ENCODE peak calls at places on chromosomes 1 and 21, in six cellular contexts. P is PC-3; B is left ventricle myocardium inferior; X is uterus; T is effector memory CD4-positive, alpha-beta T cell; G is ovary. L is an unnamed sample.

GRCh38 chr1:205458777-205459566 is 3.1 kb upstream of the BLACAT1 start:
- DNase-seq in P (peak; percentile 75), B (no peak), X (no peak), T (no peak), G (no peak), L (no peak)

GRCh38 chr1:74964508-74964907 is 169.7 kb upstream of the LHX8 start:
- DNase-seq in P (peak; percentile 3), B (no peak), X (no peak), T (no peak), G (no peak), L (peak; percentile 25)

GRCh38 chr1:68370101-68370915 is 79.4 kb downstream of the RPE65 start:
- DNase-seq in P (no peak), B (no peak), X (no peak), T (no peak), G (no peak), L (no peak)

GRCh38 chr1:95035536-95035935 is 37.2 kb downstream of the ALG14 start:
- DNase-seq in P (peak; percentile 69), B (no peak), X (no peak), T (no peak), G (no peak), L (no peak)

GRCh38 chr1:162656266-162656665 is 24.0 kb downstream of the DDR2 start:
- DNase-seq in P (peak; percentile 21), B (no peak), X (no peak), T (no peak), G (no peak), L (no peak)

GRCh38 chr21:43864313-43864805 is 664 bp upstream of the AGPAT3 start:
- DNase-seq in P (peak; percentile 74), B (peak; percentile 53), X (no peak), T (no peak), G (peak; percentile 33), L (no peak)

GRCh38 chr1:100353073-100353801 is 931 bp downstream of the CDC14A start:
- DNase-seq in P (no peak), B (no peak), X (no peak), T (peak; percentile 14), G (peak; percentile 30), L (peak; percentile 68)

GRCh38 chr1:1758692-1759455 is 19.4 kb downstream of the NADK start:
- DNase-seq in P (peak; percentile 99), B (peak; percentile 58), X (no peak), T (no peak), G (no peak), L (no peak)

GRCh38 chr1:156858555-156858956 is 361 bp downstream of the INSRR start:
- DNase-seq in P (no peak), B (peak; percentile 44), X (no peak), T (no peak), G (no peak), L (no peak)

GRCh38 chr21:44697811-44698734 is 1.1 kb downstream of the KRTAP10-12 start:
- DNase-seq in P (no peak), B (no peak), X (no peak), T (no peak), G (no peak), L (peak; percentile 41)

GRCh38 chr1:61352845-61353435 is 270.6 kb downstream of the NFIA start:
- DNase-seq in P (no peak), B (no peak), X (no peak), T (no peak), G (no peak), L (no peak)

GRCh38 chr21:40846566-40847411 is at the start of gene DSCAM:
- DNase-seq in P (no peak), B (no peak), X (no peak), T (no peak), G (no peak), L (no peak)

GRCh38 chr21:32087452-32087851 is 191.4 kb downstream of the MIS18A start:
- DNase-seq in P (no peak), B (no peak), X (no peak), T (no peak), G (no peak), L (no peak)

GRCh38 chr1:63592536-63593302 is 492 bp upstream of the PGM1 start:
- DNase-seq in P (peak; percentile 74), B (no peak), X (no peak), T (no peak), G (no peak), L (no peak)

GRCh38 chr1:85936470-85936869 is 220.1 kb downstream of the COL24A1 start:
- DNase-seq in P (no peak), B (peak; percentile 31), X (no peak), T (no peak), G (no peak), L (peak; percentile 77)

GRCh38 chr1:32339363-32339978 is 3.4 kb upstream of the MARCKSL1 start:
- DNase-seq in P (peak; percentile 65), B (no peak), X (no peak), T (no peak), G (peak; percentile 14), L (no peak)

GRCh38 chr1:86137458-86137857 is 19.1 kb downstream of the COL24A1 start:
- DNase-seq in P (no peak), B (no peak), X (no peak), T (no peak), G (no peak), L (no peak)

GRCh38 chr1:76843821-76844448 is 23.3 kb upstream of the ST6GALNAC5 start:
- DNase-seq in P (no peak), B (no peak), X (no peak), T (no peak), G (no peak), L (no peak)

GRCh38 chr1:228415221-228415620 is 1.4 kb downstream of the TRIM17 start:
- DNase-seq in P (no peak), B (no peak), X (no peak), T (no peak), G (no peak), L (no peak)

GRCh38 chr1:11923827-11924113 is 2.5 kb downstream of the KIAA2013 start:
- DNase-seq in P (no peak), B (no peak), X (no peak), T (no peak), G (no peak), L (no peak)

GRCh38 chr1:17594026-17594425 is 54.5 kb downstream of the ARHGEF10L start:
- DNase-seq in P (no peak), B (no peak), X (no peak), T (no peak), G (no peak), L (no peak)

GRCh38 chr1:23897083-23897482 is 16.1 kb downstream of the CNR2 start:
- DNase-seq in P (no peak), B (no peak), X (no peak), T (no peak), G (no peak), L (no peak)

GRCh38 chr21:42388740-42389448 is 7.0 kb downstream of the TMPRSS3 start:
- DNase-seq in P (no peak), B (no peak), X (no peak), T (no peak), G (no peak), L (no peak)

GRCh38 chr1:111448482-111448917 is 556 bp downstream of the WDR77 start:
- DNase-seq in P (peak; percentile 34), B (no peak), X (no peak), T (no peak), G (no peak), L (no peak)

GRCh38 chr1:167491586-167492408 is 26.5 kb downstream of the CD247 start:
- DNase-seq in P (no peak), B (no peak), X (no peak), T (no peak), G (no peak), L (no peak)

GRCh38 chr1:88875595-88875994 is 15.8 kb downstream of the GTF2B start:
- DNase-seq in P (no peak), B (no peak), X (no peak), T (no peak), G (no peak), L (no peak)

GRCh38 chr1:202800742-202801141 is 7.5 kb downstream of the KDM5B start:
- DNase-seq in P (no peak), B (no peak), X (no peak), T (no peak), G (no peak), L (no peak)

DNA sequence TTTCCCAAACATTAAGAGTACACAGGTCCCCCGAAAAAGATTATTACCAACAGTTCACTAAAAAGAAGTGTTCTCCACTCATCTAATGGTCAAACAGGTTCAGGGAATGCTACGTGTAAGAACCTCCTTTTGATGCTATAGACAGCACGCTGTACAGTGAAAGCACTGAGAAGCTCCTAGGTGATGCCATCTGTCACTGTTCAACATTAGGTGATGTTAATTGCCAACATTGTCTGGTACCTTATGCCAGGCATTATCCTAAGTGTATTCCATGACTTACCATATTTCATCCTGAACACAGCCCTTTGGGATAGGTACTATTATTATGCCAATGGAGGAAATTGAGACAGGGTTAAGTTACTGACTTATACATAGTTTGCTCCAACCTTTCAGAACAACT is 82.1 kb downstream of the DAB1 start:
- DNase-seq in P (no peak), B (no peak), X (no peak), T (no peak), G (no peak), L (no peak)
- H3K4me1 ChIP-seq in P (no peaks in the 10 kb centered on the region), B (peaks cover 6% of the 10 kb centered on the region), X (no peaks in the 10 kb centered on the region), T (no peaks in the 10 kb centered on the region), G (peaks cover under 1% of the 10 kb centered on the region), L (no peaks in the 10 kb centered on the region)

GRCh38 chr1:201490708-201491131 is 16.2 kb downstream of the CSRP1 start:
- DNase-seq in P (no peak), B (no peak), X (no peak), T (no peak), G (no peak), L (no peak)
- H3K27ac ChIP-seq in P (peak overlapping the region; percentile 1), B (peak overlapping the region; percentile 22), X (peak overlapping the region; percentile 99), T (no peak overlapping the region), G (no peak overlapping the region), L (peak overlapping the region; percentile 93)

DNA sequence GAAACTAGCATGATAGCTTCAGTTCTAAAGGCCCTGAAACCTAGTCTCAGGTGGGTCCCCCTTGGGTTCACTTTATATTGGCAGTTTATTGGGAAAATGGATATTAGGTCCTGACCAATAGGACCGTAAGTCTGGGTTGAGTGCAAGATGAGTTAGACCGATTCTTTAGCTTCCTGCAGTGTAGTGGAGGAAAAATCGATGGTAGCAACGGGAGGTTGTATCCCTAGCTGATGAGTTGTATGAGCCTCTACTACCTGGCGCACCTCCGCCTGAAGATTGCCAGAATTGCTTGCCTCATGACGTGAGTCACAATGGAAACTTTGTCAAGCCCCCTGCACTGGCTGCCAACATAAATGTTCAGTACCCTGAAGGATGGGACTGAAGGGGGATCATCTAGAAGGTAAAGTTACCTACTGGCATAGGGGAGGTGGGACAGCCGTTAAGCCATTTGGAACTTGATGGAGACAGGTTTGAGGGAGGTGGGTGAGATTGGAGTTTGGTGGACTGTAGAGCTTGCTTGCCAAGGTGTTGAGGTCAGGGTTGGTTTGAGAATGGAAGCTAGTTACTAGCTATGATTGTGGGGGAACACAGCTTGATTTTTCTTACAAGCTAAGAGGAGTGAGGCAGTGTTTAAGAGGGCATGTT is 4.0 kb downstream of the RCC1 start:
- DNase-seq in P (no peak), B (no peak), X (no peak), T (no peak), G (no peak), L (no peak)
- H3K4me3 ChIP-seq in P (peak overlapping the region; percentile 92), B (no peak overlapping the region), X (no peak overlapping the region), T (peak overlapping the region; percentile 3), G (no peak overlapping the region), L (no peak overlapping the region)

GRCh38 chr1:154183045-154183968 is 8.6 kb downstream of the TPM3 start:
- DNase-seq in P (peak; percentile 99), B (peak; percentile 95), X (peak; percentile 95), T (peak; percentile 90), G (peak; percentile 94), L (peak; percentile 95)
- H3K4me1 ChIP-seq in P (peaks cover 34% of the 10 kb centered on the region), B (peaks cover 53% of the 10 kb centered on the region), X (peaks cover 15% of the 10 kb centered on the region), T (peaks cover 38% of the 10 kb centered on the region), G (peaks cover 16% of the 10 kb centered on the region), L (peaks cover 39% of the 10 kb centered on the region)

L was measured in tibial artery.